ENCODE peak calls at places on chromosomes 2 and 18, in four cellular contexts. E is small intestine, O is heart right ventricle, F is cardiac muscle cell. H is an unnamed sample.

GRCh38 chr2:6772366-6772710 is 93.4 kb downstream of the CMPK2 start:
- DNase-seq in E (no peak), O (no peak), F (no peak), H (no peak)

GRCh38 chr18:41320090-41320489 is 634.9 kb upstream of the PIK3C3 start:
- DNase-seq in E (no peak), O (no peak), F (no peak), H (no peak)

GRCh38 chr2:62227386-62228075 is 31.6 kb downstream of the B3GNT2 start:
- DNase-seq in E (peak; percentile 17), O (no peak), F (no peak), H (no peak)

GRCh38 chr2:158599609-158600008 is 142.9 kb downstream of the PKP4 start:
- DNase-seq in E (no peak), O (no peak), F (no peak), H (no peak)

GRCh38 chr18:44654555-44654954 is 26.1 kb upstream of the SETBP1 start:
- DNase-seq in E (no peak), O (no peak), F (no peak), H (no peak)

GRCh38 chr2:204680576-204680975 is 135.3 kb downstream of the PARD3B start:
- DNase-seq in E (no peak), O (no peak), F (no peak), H (no peak)

GRCh38 chr2:67240507-67240906 is 156.6 kb upstream of the ETAA1 start:
- DNase-seq in E (no peak), O (no peak), F (no peak), H (no peak)

GRCh38 chr2:33126552-33126951 is 179.8 kb downstream of the LTBP1 start:
- DNase-seq in E (no peak), O (no peak), F (no peak), H (no peak)

GRCh38 chr2:64804651-64805050 is 150.9 kb upstream of the SERTAD2 start:
- DNase-seq in E (no peak), O (no peak), F (no peak), H (no peak)

GRCh38 chr2:187618813-187619212 is 64.6 kb upstream of the TFPI start:
- DNase-seq in E (no peak), O (no peak), F (no peak), H (no peak)

GRCh38 chr18:63971320-63972071 is 1.6 kb downstream of the SERPINB8 start:
- DNase-seq in E (no peak), O (no peak), F (no peak), H (no peak)

GRCh38 chr2:128474014-128474961 is 155.6 kb upstream of the HS6ST1 start:
- DNase-seq in E (no peak), O (no peak), F (no peak), H (no peak)

GRCh38 chr2:207792244-207792785 is 22.6 kb upstream of the FZD5 start:
- DNase-seq in E (peak; percentile 70), O (no peak), F (no peak), H (peak; percentile 30)

GRCh38 chr2:55524884-55525437 is 5.4 kb downstream of the CFAP36 start:
- DNase-seq in E (peak; percentile 13), O (no peak), F (no peak), H (no peak)

GRCh38 chr2:43269706-43270105 is 43.3 kb upstream of the ZFP36L2 start:
- DNase-seq in E (peak; percentile 46), O (peak; percentile 61), F (peak; percentile 49), H (no peak)

GRCh38 chr2:136121511-136121910 is 3.6 kb upstream of the CXCR4 start:
- DNase-seq in E (no peak), O (no peak), F (no peak), H (no peak)

GRCh38 chr18:45837283-45838070 is 12.0 kb downstream of the SIGLEC15 start:
- DNase-seq in E (peak; percentile 76), O (peak; percentile 33), F (peak; percentile 76), H (no peak)

DNA sequence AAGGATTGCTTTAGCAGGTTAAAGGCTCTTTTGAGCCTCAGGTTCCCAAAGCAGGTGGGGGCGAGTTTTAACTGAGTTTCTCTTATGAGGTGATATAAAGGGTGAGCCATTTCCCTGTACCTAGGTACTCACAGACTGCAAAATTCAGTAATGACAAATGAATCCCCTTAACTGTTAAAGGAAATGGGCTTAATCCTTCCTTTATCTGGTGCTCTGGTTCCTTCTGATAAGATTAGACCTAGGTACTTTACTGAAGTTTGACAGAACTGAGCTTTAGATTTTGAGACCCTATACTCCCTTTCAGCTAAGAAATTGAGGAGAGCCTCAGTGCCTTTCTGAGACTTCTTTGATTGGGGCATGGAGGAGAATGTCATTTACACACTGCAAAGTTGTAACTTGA is 42.6 kb downstream of the STK17B start:
- DNase-seq in E (no peak), O (no peak), F (no peak), H (no peak)
- H3K9me3 ChIP-seq in E (peaks cover 5% of the 10 kb centered on the region), O (peaks cover 3% of the 10 kb centered on the region), F (no peaks in the 10 kb centered on the region), H (no peaks in the 10 kb centered on the region)

GRCh38 chr18:77101410-77102245 is 31.0 kb downstream of the MBP start:
- DNase-seq in E (peak; percentile 41), O (peak; percentile 64), F (no peak), H (no peak)
- H3K4me3 ChIP-seq in E (no peak overlapping the region), O (no peak overlapping the region), F (no peak overlapping the region), H (no peak overlapping the region)

DNA sequence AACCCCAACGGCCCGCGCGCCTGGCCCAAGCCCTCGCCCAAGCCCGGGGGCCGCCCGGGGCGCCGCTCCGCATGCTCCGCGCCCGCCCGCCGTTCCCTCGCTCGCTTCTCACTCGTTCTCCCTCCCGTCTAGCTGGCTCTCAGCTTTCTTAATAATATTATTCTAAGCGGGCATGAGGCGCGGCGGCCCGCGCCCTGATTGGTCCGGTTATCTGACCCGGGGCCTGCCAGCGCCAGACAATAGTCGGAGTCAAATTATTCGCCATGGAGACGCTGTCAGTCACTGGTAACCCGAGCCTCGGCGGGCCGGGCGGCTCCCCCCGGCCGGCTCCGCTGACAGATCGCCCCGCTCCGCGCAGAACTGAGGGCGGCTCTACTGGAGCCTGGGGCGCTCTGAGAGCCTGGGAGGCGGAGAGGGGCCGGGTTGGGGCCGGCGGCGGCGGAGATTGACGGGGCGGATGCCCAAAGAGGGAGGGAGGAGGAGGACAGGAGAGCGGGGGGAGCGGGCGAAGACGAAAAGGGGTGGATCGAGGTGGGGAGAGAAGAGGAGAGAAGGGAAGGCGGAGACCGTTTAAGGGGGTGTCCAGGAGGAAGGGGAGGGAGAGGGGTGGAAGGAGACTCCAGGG is at the start of gene SIX2:
- DNase-seq in E (peak; percentile 58), O (peak; percentile 91), F (peak; percentile 99), H (peak; percentile 96)
- H3K9me3 ChIP-seq in E (no peaks in the 10 kb centered on the region), O (no peaks in the 10 kb centered on the region), F (no peaks in the 10 kb centered on the region), H (no peaks in the 10 kb centered on the region)

GRCh38 chr2:235026649-235027557 is 75.1 kb downstream of the SH3BP4 start:
- DNase-seq in E (peak; percentile 90), O (peak; percentile 60), F (no peak), H (no peak)
- H3K4me3 ChIP-seq in E (no peak overlapping the region), O (no peak overlapping the region), F (no peak overlapping the region), H (no peak overlapping the region)

GRCh38 chr2:72048881-72049477 is 98.7 kb downstream of the CYP26B1 start:
- DNase-seq in E (no peak), O (no peak), F (no peak), H (no peak)
- H3K9me3 ChIP-seq in E (no peaks in the 10 kb centered on the region), O (no peaks in the 10 kb centered on the region), F (no peaks in the 10 kb centered on the region), H (no peaks in the 10 kb centered on the region)